ENCODE peak calls at places on chromosomes 7 and 10, in eight cellular contexts. T, P, U, Q, V, M, B and Z are unnamed samples.

GRCh38 chr10:106285199-106285598 is 879.3 kb downstream of the SORCS1 start:
- DNase-seq in B (peak), V (no peak), M (no peak), T (peak), P (no peak), U (no peak), Q (no peak), Z (no peak)

GRCh38 chr7:123410273-123410928 is 124.0 kb downstream of the IQUB start:
- DNase-seq in Q (no peak), P (no peak), U (no peak), M (no peak), B (no peak), T (no peak), V (no peak), Z (no peak)

GRCh38 chr7:72183835-72184234 is 228.3 kb downstream of the CALN1 start:
- DNase-seq in P (no peak), U (no peak), T (no peak), M (peak), V (no peak), B (no peak), Q (no peak), Z (no peak)

GRCh38 chr10:10660054-10660453 is 357.6 kb upstream of the CELF2 start:
- DNase-seq in M (no peak), Q (no peak), B (no peak), U (no peak), V (no peak), T (no peak), P (no peak), Z (no peak)

GRCh38 chr7:30027065-30027456 is 559 bp upstream of the FKBP14 start:
- DNase-seq in V (no peak), Q (no peak), P (no peak), T (peak), U (no peak), M (no peak), B (peak), Z (peak)

GRCh38 chr10:36538945-36539586 is 586.3 kb upstream of the ANKRD30A start:
- DNase-seq in Q (no peak), P (no peak), T (peak), M (no peak), V (no peak), U (no peak), B (peak), Z (no peak)

GRCh38 chr7:100215895-100216294 is 3.9 kb upstream of the PVRIG start:
- DNase-seq in Q (no peak), B (peak), U (no peak), P (no peak), T (peak), V (peak), M (no peak), Z (no peak)

GRCh38 chr7:50534690-50535290 is 30.4 kb downstream of the DDC start:
- DNase-seq in B (peak), T (peak), V (peak), P (peak), M (no peak), U (no peak), Q (no peak), Z (no peak)

GRCh38 chr7:77537595-77538185 is 595 bp downstream of the PTPN12 start:
- DNase-seq in T (no peak), U (peak), V (no peak), Q (peak), B (peak), M (peak), P (peak), Z (peak)

GRCh38 chr7:151142686-151143040 is 24.8 kb downstream of the GBX1 start:
- DNase-seq in M (peak), U (peak), B (no peak), Q (no peak), P (no peak), T (no peak), V (no peak), Z (no peak)

GRCh38 chr7:696426-697258 is 29.9 kb upstream of the DNAAF5 start:
- DNase-seq in U (no peak), V (no peak), Q (no peak), M (no peak), P (no peak), B (no peak), T (no peak), Z (no peak)

GRCh38 chr7:115363916-115364315 is 442.0 kb downstream of the MDFIC start:
- DNase-seq in M (no peak), Q (no peak), P (no peak), B (no peak), T (peak), U (no peak), V (no peak), Z (no peak)

GRCh38 chr7:5330288-5330687 is 47.5 kb downstream of the SLC29A4 start:
- DNase-seq in B (no peak), P (no peak), Q (no peak), U (no peak), T (no peak), V (no peak), M (no peak), Z (no peak)

GRCh38 chr10:74593470-74593869 is 232.9 kb upstream of the KAT6B start:
- DNase-seq in T (peak), Q (no peak), V (peak), M (no peak), U (no peak), B (peak), P (no peak), Z (peak)

GRCh38 chr7:114519215-114519614 is 104.6 kb downstream of the FOXP2 start:
- DNase-seq in U (no peak), T (no peak), V (no peak), Q (no peak), B (no peak), M (no peak), P (no peak), Z (no peak)

GRCh38 chr10:118800920-118801319 is 46.1 kb upstream of the CACUL1 start:
- DNase-seq in V (no peak), T (no peak), B (peak), U (peak), M (peak), P (no peak), Q (no peak), Z (peak)

GRCh38 chr7:98641646-98642489 is 24.8 kb downstream of the NPTX2 start:
- DNase-seq in P (no peak), Q (no peak), T (no peak), B (no peak), V (no peak), M (no peak), U (peak), Z (no peak)

GRCh38 chr7:151993977-151994676 is 31.3 kb upstream of the GALNT11 start:
- DNase-seq in P (no peak), M (no peak), V (no peak), B (no peak), T (no peak), Q (no peak), U (no peak), Z (no peak)

GRCh38 chr10:69211104-69211503 is 9.0 kb upstream of the HKDC1 start:
- DNase-seq in V (no peak), P (no peak), M (no peak), B (no peak), Q (no peak), T (no peak), U (no peak), Z (no peak)

GRCh38 chr10:124558901-124559321 is 97.3 kb downstream of the LHPP start:
- DNase-seq in T (peak), M (no peak), U (no peak), V (no peak), B (no peak), Q (no peak), P (no peak), Z (no peak)

GRCh38 chr7:5792268-5792667 is 10.8 kb upstream of the RNF216 start:
- DNase-seq in V (no peak), P (no peak), M (no peak), T (no peak), U (no peak), Q (no peak), B (no peak), Z (no peak)

GRCh38 chr10:19730848-19731247 is 85.4 kb upstream of the PLXDC2 start:
- DNase-seq in U (no peak), M (no peak), V (no peak), Q (no peak), B (peak), P (no peak), T (peak), Z (no peak)

GRCh38 chr10:103802637-103803353 is 52.6 kb downstream of the SH3PXD2A start:
- DNase-seq in U (peak), B (no peak), T (no peak), Q (peak), V (no peak), P (no peak), M (no peak), Z (no peak)

GRCh38 chr10:47256753-47257336 is 43.2 kb upstream of the GDF10 start:
- DNase-seq in V (no peak), M (no peak), U (peak), T (no peak), P (no peak), Q (no peak), B (no peak), Z (no peak)

GRCh38 chr7:1388936-1389335 is 70.3 kb downstream of the MICALL2 start:
- DNase-seq in Q (no peak), M (no peak), B (no peak), P (no peak), T (no peak), U (no peak), V (no peak), Z (no peak)

GRCh38 chr7:420142-421055 is 99.2 kb downstream of the PDGFA start:
- DNase-seq in Q (no peak), T (no peak), P (no peak), B (no peak), V (no peak), U (no peak), M (no peak), Z (no peak)

GRCh38 chr10:62297857-62298256 is 29.2 kb upstream of the RTKN2 start:
- DNase-seq in Q (no peak), T (no peak), M (no peak), U (no peak), B (no peak), P (no peak), V (no peak), Z (no peak)

GRCh38 chr10:61836233-61836887 is 65.1 kb upstream of the ARID5B start:
- DNase-seq in Q (no peak), B (peak), U (no peak), T (no peak), P (no peak), M (no peak), V (no peak), Z (no peak)

GRCh38 chr7:116162992-116163391 is 47.3 kb upstream of the TES start:
- DNase-seq in T (no peak), U (no peak), Q (no peak), V (no peak), M (no peak), B (no peak), P (no peak), Z (no peak)

GRCh38 chr10:130434446-130435385 is 298.5 kb downstream of the GLRX3 start:
- DNase-seq in B (no peak), T (no peak), Q (no peak), U (no peak), V (no peak), P (peak), M (no peak), Z (peak)

GRCh38 chr7:117673839-117674238 is 194.0 kb downstream of the CFTR start:
- DNase-seq in Q (no peak), V (peak), B (peak), U (no peak), P (no peak), T (peak), M (peak), Z (no peak)

GRCh38 chr10:12605580-12606405 is 256.4 kb downstream of the CAMK1D start:
- DNase-seq in Q (peak), B (peak), U (peak), T (peak), V (peak), M (no peak), P (peak), Z (peak)

GRCh38 chr7:1447551-1448244 is 11.6 kb downstream of the MICALL2 start:
- DNase-seq in P (no peak), V (no peak), U (no peak), Q (no peak), B (peak), T (peak), M (no peak), Z (no peak)

GRCh38 chr10:123838596-123839310 is 52.9 kb downstream of the CPXM2 start:
- DNase-seq in T (no peak), M (no peak), V (no peak), P (no peak), U (no peak), B (no peak), Q (no peak), Z (no peak)

GRCh38 chr10:48697821-48698764 is 13.4 kb downstream of the WDFY4 start:
- DNase-seq in T (no peak), Q (no peak), B (no peak), U (no peak), M (no peak), V (no peak), P (no peak), Z (no peak)

GRCh38 chr10:126250527-126251310 is 137.6 kb downstream of the ADAM12 start:
- DNase-seq in Q (no peak), V (no peak), P (no peak), M (no peak), U (no peak), B (peak), T (peak), Z (no peak)

GRCh38 chr7:2575733-2576350 is 17.1 kb downstream of the IQCE start:
- DNase-seq in U (no peak), M (no peak), T (peak), Q (no peak), P (no peak), B (peak), V (no peak), Z (no peak)

GRCh38 chr10:33302188-33302829 is 32.2 kb downstream of the NRP1 start:
- DNase-seq in T (no peak), P (no peak), U (no peak), M (no peak), V (no peak), B (no peak), Q (no peak), Z (no peak)

DNA sequence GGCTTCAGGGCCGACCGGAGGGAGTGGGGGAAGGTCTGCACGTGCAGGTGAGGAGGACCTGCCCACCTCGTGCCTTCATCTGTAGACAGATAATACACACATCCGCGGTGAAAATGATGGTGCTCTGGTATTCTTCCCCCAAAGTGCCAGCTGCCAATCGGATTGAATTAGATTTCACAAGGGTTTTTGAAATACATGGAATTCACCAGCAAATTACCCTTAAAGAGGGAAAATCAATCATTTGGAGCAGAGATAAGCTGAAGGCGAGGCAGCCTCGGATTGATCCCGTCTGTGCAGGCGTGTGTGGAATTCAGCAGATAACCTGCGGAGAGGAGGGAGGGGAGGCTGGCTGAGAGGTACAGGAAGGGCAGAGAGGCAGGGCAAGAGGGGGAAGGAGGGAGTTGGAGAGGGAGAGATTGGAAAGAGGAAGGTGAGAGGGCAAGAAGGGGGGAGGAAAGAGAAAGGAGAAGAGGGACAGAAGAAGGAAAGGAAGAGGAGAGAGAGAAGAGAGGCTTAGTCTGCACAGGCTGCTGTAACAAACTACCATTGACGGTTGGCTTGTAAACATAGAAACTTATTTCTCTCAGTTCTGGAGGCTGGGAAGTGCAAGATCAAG is 84.2 kb downstream of the C10orf105 start:
- DNase-seq in B (no peak), V (no peak), Q (peak), T (no peak), U (no peak), P (no peak), M (no peak), Z (no peak)
- H3K4me3 ChIP-seq in B (no peak), V (no peak), Q (no peak), T (no peak), U (no peak), P (no peak), M (no peak), Z (no peak)

GRCh38 chr7:108525327-108525984 is 479 bp downstream of the PNPLA8 start:
- DNase-seq in U (no peak), B (peak), T (peak), Q (peak), P (peak), M (peak), V (no peak), Z (no peak)

GRCh38 chr7:108528183-108528712 is 2.3 kb upstream of the PNPLA8 start:
- DNase-seq in U (peak), M (no peak), V (no peak), B (no peak), Q (peak), T (no peak), P (no peak), Z (no peak)

GRCh38 chr7:108526768-108527017 is 758 bp upstream of the PNPLA8 start:
- DNase-seq in U (no peak), M (no peak), B (no peak), T (no peak), Q (no peak), P (no peak), V (no peak), Z (no peak)

GRCh38 chr7:108529341-108529740 is 3.4 kb upstream of the PNPLA8 start:
- DNase-seq in P (no peak), V (no peak), U (no peak), Q (no peak), B (no peak), M (no peak), T (no peak), Z (no peak)

DNA sequence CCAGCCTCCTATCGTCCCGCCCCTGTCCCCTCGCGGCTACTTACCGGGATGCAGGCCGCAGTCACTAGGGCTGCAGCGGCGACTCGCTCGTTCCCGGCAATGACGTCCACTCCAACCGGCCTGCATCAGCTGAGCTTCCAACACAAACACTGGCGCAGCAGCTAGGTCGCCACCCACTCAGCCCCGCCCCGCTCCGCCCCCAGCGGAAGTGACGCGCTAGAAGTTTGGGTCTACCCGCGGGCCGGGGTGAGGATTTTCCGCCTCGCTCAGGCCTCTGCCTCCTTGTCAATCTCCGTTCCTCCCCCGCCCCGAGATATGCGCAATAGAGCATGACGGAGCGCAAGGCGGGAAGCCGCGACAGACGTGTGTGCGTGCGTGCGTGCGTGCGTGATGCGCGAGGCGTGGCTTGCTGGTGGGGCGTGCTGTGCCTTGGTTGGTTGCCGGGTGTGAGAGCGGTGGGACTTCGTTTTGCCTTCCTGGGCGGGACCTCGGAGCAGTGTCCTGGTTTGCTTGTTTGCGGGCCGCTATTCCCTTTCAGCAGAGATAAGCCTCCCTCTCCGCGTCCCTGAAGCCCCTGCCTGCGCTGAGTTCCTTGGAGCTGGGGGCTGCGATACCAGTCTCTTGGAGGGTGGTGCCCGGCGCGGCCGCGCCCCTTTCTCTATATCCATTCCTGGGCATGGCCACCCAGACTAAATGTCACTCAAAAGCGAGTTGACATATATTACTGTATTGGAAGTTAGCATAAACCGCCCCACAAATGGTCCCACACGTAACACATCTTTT is at the start of gene PNPLA8:
- DNase-seq in M (peak), P (peak), U (peak), Q (peak), T (peak), V (peak), B (peak), Z (peak)
- H3K4me3 ChIP-seq in M (peak), P (peak), U (peak), Q (peak), T (peak), V (peak), B (peak), Z (peak)

DNA sequence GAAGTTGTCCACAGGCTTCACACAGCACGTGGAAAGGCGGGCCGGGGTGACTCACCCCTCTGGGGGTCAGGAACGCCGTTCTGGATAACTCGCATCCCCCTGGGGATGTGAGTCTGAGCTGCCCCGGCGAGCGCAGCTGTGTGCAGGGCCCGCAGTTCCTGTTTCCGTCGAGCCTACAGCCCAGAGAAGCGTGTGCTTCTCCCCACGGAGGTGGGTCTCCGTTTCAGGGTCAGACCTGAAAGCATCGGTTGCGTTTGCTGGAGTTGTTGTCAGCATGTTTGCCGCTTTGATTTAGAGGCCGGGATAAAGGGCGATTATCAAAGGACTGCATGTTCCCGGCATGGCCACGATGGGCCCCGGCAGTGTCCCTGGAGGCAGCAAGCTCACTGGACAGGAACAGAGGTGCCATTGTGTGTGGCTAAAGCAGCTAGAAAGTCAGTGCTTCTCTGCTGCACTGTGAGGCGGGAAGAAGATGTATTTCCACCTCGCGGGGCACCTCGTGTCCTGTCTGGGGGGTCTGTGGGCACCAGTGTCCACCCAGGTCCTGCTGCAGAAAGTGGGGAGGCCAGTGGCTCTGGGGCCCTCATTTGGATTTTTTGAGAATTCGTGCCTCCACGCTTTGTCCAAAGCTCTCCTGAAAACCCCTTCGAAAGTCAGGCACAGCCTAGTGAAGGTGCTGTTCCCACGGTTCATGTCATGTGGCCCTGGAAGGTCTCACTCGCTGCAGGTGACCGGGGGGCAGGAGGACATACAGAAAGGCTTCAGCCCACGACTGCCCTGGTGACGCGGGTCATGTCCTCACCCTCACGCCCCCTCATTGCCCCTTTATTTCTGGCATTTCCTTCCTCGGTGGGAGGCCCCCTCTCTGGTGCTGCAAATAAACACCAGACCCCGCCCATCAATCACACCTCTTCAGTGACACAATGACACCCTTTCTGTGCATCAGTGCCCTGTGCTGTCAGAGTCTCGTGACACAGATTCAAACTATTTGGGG is 27.4 kb upstream of the GDI2 start:
- DNase-seq in U (peak), T (no peak), V (no peak), Q (no peak), B (no peak), M (peak), P (no peak), Z (no peak)
- H3K4me3 ChIP-seq in U (no peak), T (no peak), V (no peak), Q (no peak), B (no peak), M (no peak), P (no peak), Z (no peak)

GRCh38 chr7:128833939-128834310 is 3.7 kb downstream of the FLNC start:
- DNase-seq in P (no peak), B (peak), V (no peak), T (no peak), M (no peak), U (no peak), Q (no peak), Z (no peak)
- H3K4me3 ChIP-seq in P (no peak), B (peak), V (peak), T (peak), M (peak), U (no peak), Q (no peak), Z (no peak)

GRCh38 chr10:27746364-27747095 is 911 bp upstream of the MKX start:
- DNase-seq in B (no peak), M (no peak), V (no peak), U (no peak), P (no peak), T (no peak), Q (no peak), Z (no peak)
- H3K4me3 ChIP-seq in B (peak), M (peak), V (peak), U (no peak), P (no peak), T (peak), Q (no peak), Z (no peak)